ENCODE peak calls at places on chromosomes 1 and 21, in seven cellular contexts. B is gastrocnemius medialis, S is tibial nerve, E is prostate gland, H is left ventricle myocardium inferior, V is hepatocyte, U is pancreas. N is an unnamed sample.
A peak's percentile ranks its signal among the peaks of the same experiment; 100 is the strongest.

GRCh38 chr1:16989676-16990391 is 9.4 kb upstream of the MFAP2 start:
- DNase-seq in B (no peak), S (no peak), E (no peak), H (no peak), V (no peak), U (no peak), N (no peak)

GRCh38 chr1:155173478-155174333 is at the start of gene TRIM46:
- DNase-seq in B (no peak), S (no peak), E (no peak), H (no peak), V (peak; percentile 48), U (peak; percentile 79), N (no peak)

GRCh38 chr1:169031566-169032224 is 74.8 kb upstream of the ATP1B1 start:
- DNase-seq in B (no peak), S (no peak), E (peak; percentile 72), H (no peak), V (no peak), U (no peak), N (no peak)

GRCh38 chr1:63987014-63987630 is 213.3 kb downstream of the ROR1 start:
- DNase-seq in B (no peak), S (no peak), E (no peak), H (no peak), V (no peak), U (no peak), N (no peak)

GRCh38 chr1:5921129-5921528 is 71.1 kb downstream of the NPHP4 start:
- DNase-seq in B (no peak), S (no peak), E (no peak), H (no peak), V (no peak), U (no peak), N (no peak)

GRCh38 chr1:156489166-156489934 is 11.2 kb downstream of the MEF2D start:
- DNase-seq in B (peak; percentile 92), S (no peak), E (no peak), H (peak; percentile 71), V (peak; percentile 38), U (no peak), N (no peak)

GRCh38 chr1:104733866-104734265 is 984.2 kb downstream of the AMY1C start:
- DNase-seq in B (no peak), S (no peak), E (no peak), H (no peak), V (no peak), U (no peak), N (no peak)

GRCh38 chr1:59674605-59675004 is 140.1 kb upstream of the HOOK1 start:
- DNase-seq in B (no peak), S (peak; percentile 79), E (peak; percentile 62), H (no peak), V (no peak), U (no peak), N (no peak)

GRCh38 chr1:71200503-71200902 is 119.7 kb upstream of the ZRANB2 start:
- DNase-seq in B (no peak), S (no peak), E (no peak), H (no peak), V (no peak), U (no peak), N (no peak)

GRCh38 chr1:214558002-214558770 is 6.8 kb upstream of the PTPN14 start:
- DNase-seq in B (no peak), S (no peak), E (no peak), H (no peak), V (no peak), U (no peak), N (no peak)

GRCh38 chr1:9169601-9170137 is 40.8 kb upstream of the GPR157 start:
- DNase-seq in B (no peak), S (no peak), E (no peak), H (no peak), V (no peak), U (no peak), N (no peak)

GRCh38 chr1:121445677-121446076 is 260.9 kb downstream of the SRGAP2C start:
- DNase-seq in B (no peak), S (no peak), E (no peak), H (no peak), V (no peak), U (no peak), N (no peak)

GRCh38 chr1:47440052-47440848 is 2.4 kb downstream of the FOXD2 start:
- DNase-seq in B (no peak), S (no peak), E (no peak), H (no peak), V (no peak), U (no peak), N (no peak)

GRCh38 chr1:43545686-43546387 is 15.2 kb downstream of the PTPRF start:
- DNase-seq in B (no peak), S (peak; percentile 53), E (peak; percentile 53), H (no peak), V (peak; percentile 96), U (peak; percentile 99), N (peak; percentile 47)

GRCh38 chr21:46194374-46195334 is 10.4 kb upstream of the SPATC1L start:
- DNase-seq in B (no peak), S (no peak), E (no peak), H (peak; percentile 7), V (peak; percentile 2), U (no peak), N (no peak)

GRCh38 chr1:169094897-169095569 is 11.5 kb upstream of the ATP1B1 start:
- DNase-seq in B (no peak), S (no peak), E (no peak), H (no peak), V (no peak), U (no peak), N (no peak)

GRCh38 chr1:49085079-49085478 is 308.4 kb upstream of the BEND5 start:
- DNase-seq in B (no peak), S (no peak), E (no peak), H (no peak), V (no peak), U (no peak), N (no peak)

DNA sequence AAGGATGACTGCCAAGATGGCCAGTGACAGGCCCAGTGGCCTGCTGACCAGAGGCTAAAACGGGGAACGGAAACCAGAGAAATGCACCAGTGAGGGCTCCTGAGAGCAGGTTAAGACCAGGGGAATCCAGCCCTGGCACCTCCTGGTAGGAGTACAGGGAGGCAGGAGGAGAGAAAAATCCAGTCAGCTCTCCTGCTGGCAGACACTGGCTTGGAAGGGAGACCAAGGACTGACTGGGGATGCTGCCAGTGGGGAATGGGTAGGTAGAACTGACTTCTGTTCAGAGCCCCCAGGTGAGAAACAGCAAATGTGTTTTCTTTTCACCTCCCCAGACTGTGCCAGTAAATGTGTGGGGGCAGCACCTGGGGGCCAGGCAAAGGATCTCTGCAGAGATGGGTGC is 27.7 kb upstream of the CRNN start:
- DNase-seq in B (no peak), S (no peak), E (no peak), H (no peak), V (no peak), U (no peak), N (no peak)
- H3K9me3 ChIP-seq in B (no peaks in the 10 kb centered on the region), S (no peaks in the 10 kb centered on the region), E (no peaks in the 10 kb centered on the region), H (no peaks in the 10 kb centered on the region), V (no peaks in the 10 kb centered on the region), U (no peaks in the 10 kb centered on the region), N (no peaks in the 10 kb centered on the region)

GRCh38 chr21:34878940-34879339 is 170.2 kb downstream of the RUNX1 start:
- DNase-seq in B (no peak), S (no peak), E (no peak), H (no peak), V (no peak), U (no peak), N (no peak)
- H3K27ac ChIP-seq in B (no peak overlapping the region), S (no peak overlapping the region), E (peak overlapping the region; percentile 65), H (no peak overlapping the region), V (peak overlapping the region; percentile 73), U (peak overlapping the region; percentile 4), N (no peak overlapping the region)

GRCh38 chr1:198169704-198170103 is 12.9 kb downstream of the NEK7 start:
- DNase-seq in B (no peak), S (no peak), E (no peak), H (no peak), V (no peak), U (no peak), N (no peak)
- H3K4me1 ChIP-seq in B (peaks cover 86% of the 10 kb centered on the region), S (peaks cover 39% of the 10 kb centered on the region), E (no peaks in the 10 kb centered on the region), H (peaks cover 100% of the 10 kb centered on the region), V (peaks cover 39% of the 10 kb centered on the region), U (peaks cover 20% of the 10 kb centered on the region), N (peaks cover 51% of the 10 kb centered on the region)

DNA sequence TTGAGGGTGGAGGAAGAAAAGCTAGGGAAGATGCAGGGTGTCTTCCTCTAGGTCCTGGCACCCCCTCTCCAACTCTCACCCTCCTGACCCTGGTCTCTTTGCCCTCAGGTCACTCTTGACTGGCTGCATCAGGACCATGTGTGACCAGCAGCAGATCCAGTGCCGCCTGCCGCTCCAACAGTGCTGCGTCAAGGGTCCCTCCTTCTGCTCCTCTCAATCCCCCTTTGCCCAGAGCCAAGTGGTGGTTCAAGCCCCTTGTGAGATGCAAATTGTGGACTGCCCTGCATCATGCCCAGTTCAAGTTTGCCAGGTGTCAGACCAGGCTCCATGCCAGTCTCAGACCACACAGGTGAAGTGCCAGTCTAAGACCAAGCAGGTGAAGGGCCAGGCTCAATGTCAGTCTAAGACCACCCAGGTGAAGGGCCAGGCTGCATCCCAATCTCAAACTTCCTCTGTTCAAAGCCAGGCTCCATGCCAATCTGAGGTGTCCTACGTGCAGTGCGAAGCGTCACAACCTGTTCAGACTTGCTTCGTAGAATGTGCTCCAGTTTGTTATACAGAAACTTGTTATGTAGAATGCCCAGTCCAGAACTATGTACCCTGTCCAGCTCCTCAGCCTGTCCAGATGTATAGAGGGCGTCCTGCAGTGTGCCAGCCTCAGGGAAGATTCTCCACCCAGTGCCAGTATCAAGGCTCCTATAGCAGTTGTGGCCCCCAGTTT is 1.8 kb downstream of the KPRP start:
- DNase-seq in B (no peak), S (no peak), E (no peak), H (no peak), V (no peak), U (no peak), N (no peak)
- H3K9me3 ChIP-seq in B (no peaks in the 10 kb centered on the region), S (no peaks in the 10 kb centered on the region), E (no peaks in the 10 kb centered on the region), H (no peaks in the 10 kb centered on the region), V (no peaks in the 10 kb centered on the region), U (no peaks in the 10 kb centered on the region), N (no peaks in the 10 kb centered on the region)

GRCh38 chr1:94537254-94537653 is 4.3 kb downstream of the F3 start:
- DNase-seq in B (no peak), S (no peak), E (no peak), H (no peak), V (peak; percentile 10), U (no peak), N (no peak)

GRCh38 chr1:94538243-94538827 is 3.2 kb downstream of the F3 start:
- DNase-seq in B (no peak), S (no peak), E (no peak), H (no peak), V (peak; percentile 24), U (no peak), N (no peak)

GRCh38 chr1:94539496-94539895 is 2.1 kb downstream of the F3 start:
- DNase-seq in B (no peak), S (no peak), E (no peak), H (peak; percentile 31), V (no peak), U (no peak), N (no peak)

GRCh38 chr1:94532077-94532476 is 9.5 kb downstream of the F3 start:
- DNase-seq in B (no peak), S (no peak), E (no peak), H (no peak), V (no peak), U (no peak), N (no peak)

DNA sequence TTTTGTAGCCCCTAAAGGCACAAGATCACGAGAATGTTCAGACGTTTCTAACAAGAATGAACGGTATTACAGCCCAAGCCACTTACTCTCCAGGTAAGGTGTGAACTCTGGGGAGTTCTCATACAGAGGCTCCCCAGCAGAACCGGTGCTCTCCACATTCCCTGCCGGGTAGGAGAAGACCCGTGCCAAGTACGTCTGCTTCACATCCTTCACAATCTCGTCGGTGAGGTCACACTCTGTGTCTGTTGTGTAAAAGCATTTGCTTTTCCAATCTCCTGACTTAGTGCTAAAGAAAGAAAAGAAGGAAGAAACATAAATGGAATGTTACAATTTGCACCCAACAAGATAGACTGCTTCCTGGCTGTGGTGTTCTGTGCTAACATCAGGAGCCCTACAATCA is 5.7 kb downstream of the F3 start:
- DNase-seq in B (no peak), S (no peak), E (no peak), H (no peak), V (no peak), U (no peak), N (no peak)
- H3K27ac ChIP-seq in B (no peak overlapping the region), S (no peak overlapping the region), E (peak overlapping the region; percentile 31), H (peak overlapping the region; percentile 90), V (peak overlapping the region; percentile 97), U (no peak overlapping the region), N (no peak overlapping the region)

N was measured in thoracic aorta.